ENCODE peak calls at places on chromosomes 4 and X, in six cellular contexts. H is MM.1S, C is HCT116, O is GM23248, R is PC-3, Z is SK-N-SH. M is an unnamed sample.

GRCh38 chrX:119880552-119881437 is 9.2 kb downstream of the NDUFA1 start:
- DNase-seq in C (peak), H (peak), O (peak), Z (peak), R (peak), M (peak)

GRCh38 chrX:54695816-54696487 is 102.1 kb downstream of the ITIH6 start:
- DNase-seq in C (no peak), H (peak), O (peak), Z (peak), R (peak), M (no peak)

GRCh38 chr4:81319657-81320056 is 104.6 kb upstream of the PRKG2 start:
- DNase-seq in H (no peak), Z (no peak), O (no peak), C (no peak), R (no peak), M (no peak)

GRCh38 chr4:2254665-2255500 is 7.0 kb downstream of the MXD4 start:
- DNase-seq in Z (peak), H (no peak), C (no peak), O (no peak), R (no peak), M (no peak)

GRCh38 chr4:14368391-14368790 is 633.9 kb upstream of the CPEB2 start:
- DNase-seq in H (no peak), C (no peak), O (no peak), R (no peak), Z (no peak), M (no peak)

GRCh38 chrX:2401590-2402360 is 99.0 kb downstream of the DHRSX start:
- DNase-seq in R (no peak), C (peak), Z (no peak), H (no peak), O (peak), M (peak)

GRCh38 chr4:138398297-138398696 is 156.1 kb upstream of the SLC7A11 start:
- DNase-seq in C (no peak), R (no peak), Z (no peak), O (no peak), H (no peak), M (peak)

GRCh38 chr4:8273450-8273849 is 3.9 kb downstream of the HTRA3 start:
- DNase-seq in H (no peak), C (no peak), R (no peak), O (no peak), Z (no peak), M (no peak)

GRCh38 chr4:84887824-84888223 is 78.7 kb downstream of the WDFY3 start:
- DNase-seq in C (no peak), R (peak), Z (no peak), H (no peak), O (peak), M (no peak)

GRCh38 chr4:104693601-104694201 is 199.0 kb upstream of the CXXC4 start:
- DNase-seq in H (peak), O (peak), Z (peak), R (peak), C (peak), M (no peak)

GRCh38 chr4:181854142-181854541 is 389.1 kb upstream of the TENM3 start:
- DNase-seq in C (no peak), H (no peak), Z (peak), R (no peak), O (peak), M (no peak)

GRCh38 chrX:33207056-33207455 is 4.3 kb downstream of the DMD start:
- DNase-seq in Z (no peak), C (no peak), R (no peak), O (no peak), H (no peak), M (no peak)

GRCh38 chr4:3877868-3878267 is 111.7 kb downstream of the ADRA2C start:
- DNase-seq in Z (no peak), C (no peak), O (no peak), H (no peak), R (no peak), M (no peak)

GRCh38 chrX:12877386-12877785 is 10.5 kb downstream of the TLR7 start:
- DNase-seq in R (no peak), Z (no peak), O (no peak), H (no peak), C (no peak), M (no peak)

GRCh38 chrX:13868481-13869040 is 51.7 kb upstream of the GPM6B start:
- DNase-seq in C (no peak), H (no peak), R (peak), Z (no peak), O (peak), M (no peak)

GRCh38 chr4:46933686-46934085 is 24.6 kb upstream of the COX7B2 start:
- DNase-seq in H (no peak), R (peak), C (no peak), O (no peak), Z (no peak), M (no peak)

GRCh38 chr4:169164669-169165415 is 105.9 kb downstream of the SH3RF1 start:
- DNase-seq in H (no peak), Z (no peak), O (peak), R (no peak), C (no peak), M (no peak)

GRCh38 chrX:7263961-7264360 is 116.0 kb upstream of the PUDP start:
- DNase-seq in Z (no peak), C (no peak), H (no peak), R (peak), O (peak), M (no peak)

GRCh38 chr4:189146994-189147929 is 793.4 kb upstream of the FRG1 start:
- DNase-seq in C (no peak), R (no peak), Z (no peak), O (no peak), H (no peak), M (no peak)

GRCh38 chr4:36283912-36284465 is 2.6 kb downstream of the DTHD1 start:
- DNase-seq in H (no peak), R (no peak), C (no peak), Z (no peak), O (no peak), M (no peak)

GRCh38 chrX:140495739-140496138 is 9.1 kb downstream of the SOX3 start:
- DNase-seq in Z (no peak), R (no peak), C (no peak), O (no peak), H (no peak), M (no peak)

GRCh38 chrX:9829308-9830267 is 43.4 kb downstream of the SHROOM2 start:
- DNase-seq in Z (no peak), R (peak), O (peak), C (peak), H (peak), M (no peak)

GRCh38 chr4:74904509-74904908 is 28.4 kb upstream of the PARM1 start:
- DNase-seq in R (no peak), C (no peak), H (no peak), Z (no peak), O (no peak), M (no peak)

DNA sequence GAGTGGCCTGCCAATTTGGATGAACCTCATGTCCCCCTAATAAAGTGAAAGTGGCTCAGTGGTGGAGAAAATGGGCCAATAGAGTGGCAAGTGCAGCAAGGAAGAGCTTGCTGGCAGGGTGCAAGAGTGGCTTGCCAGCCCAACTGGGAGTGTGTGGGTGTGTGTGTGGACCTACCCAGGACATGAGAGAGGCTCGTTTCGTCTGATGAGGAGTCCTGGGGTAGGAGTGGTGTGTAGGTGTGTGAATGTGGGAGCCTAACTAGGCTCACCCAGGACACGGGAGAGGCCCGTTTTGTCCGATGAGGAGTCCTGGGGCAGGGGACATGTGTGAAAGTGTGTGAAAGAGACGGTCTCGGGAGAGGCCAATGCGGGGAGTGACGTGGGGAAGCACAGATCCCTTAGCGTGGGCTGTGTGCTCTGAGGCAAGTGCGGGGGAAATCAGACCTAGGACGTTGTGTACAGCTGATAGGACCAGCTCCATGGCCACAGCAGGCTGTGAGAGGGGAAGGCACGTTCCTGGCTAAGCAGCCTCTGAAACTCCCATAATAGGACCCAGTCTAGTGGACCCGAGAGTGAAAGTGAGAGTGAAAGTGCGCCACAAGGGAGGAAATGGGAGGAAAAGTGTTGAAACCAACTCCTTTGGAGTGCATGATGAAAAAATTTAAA is 5.3 kb downstream of the GAGE10 start:
- DNase-seq in Z (no peak), H (no peak), R (no peak), C (no peak), O (peak), M (no peak)
- H3K4me2 ChIP-seq in Z (peak), H (peak), R (peak), C (no peak), O (peak), M (no peak)

GRCh38 chrX:370244-370962 is 16.3 kb downstream of the PPP2R3B start:
- DNase-seq in H (no peak), O (no peak), R (no peak), C (no peak), Z (no peak), M (no peak)

GRCh38 chrX:370963-371745 is 15.6 kb downstream of the PPP2R3B start:
- DNase-seq in H (no peak), C (no peak), O (no peak), R (no peak), Z (no peak), M (no peak)

GRCh38 chrX:367866-368265 is 18.8 kb downstream of the PPP2R3B start:
- DNase-seq in Z (no peak), O (no peak), H (no peak), R (no peak), C (no peak), M (peak)

GRCh38 chrX:368811-369562 is 17.7 kb downstream of the PPP2R3B start:
- DNase-seq in O (peak), C (no peak), R (no peak), Z (no peak), H (no peak), M (peak)

GRCh38 chrX:369563-370101 is 17.1 kb downstream of the PPP2R3B start:
- DNase-seq in O (no peak), C (no peak), Z (no peak), H (no peak), R (no peak), M (no peak)
- H3K9ac ChIP-seq in O (no peak), C (no peak), Z (no peak), H (no peak), R (no peak), M (no peak)

DNA sequence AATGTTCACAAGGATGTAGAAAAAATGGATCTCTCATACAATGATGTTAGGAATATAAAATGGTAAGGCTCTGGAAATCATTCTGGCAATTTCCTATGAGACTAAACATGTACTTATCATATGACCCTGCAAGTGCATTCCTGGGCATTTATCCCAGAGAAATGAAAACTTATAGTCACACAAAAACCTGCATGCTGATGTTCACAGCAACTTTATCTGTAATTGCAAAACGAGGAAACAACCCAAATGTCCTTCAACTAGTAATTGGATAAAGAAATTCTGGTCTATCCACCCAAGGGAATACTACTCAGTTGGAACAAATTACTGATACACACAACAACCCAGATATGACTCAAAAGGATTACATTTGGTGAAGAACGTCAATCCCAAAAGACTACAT is 14.5 kb downstream of the ZCCHC18 start:
- DNase-seq in C (no peak), R (no peak), O (no peak), Z (no peak), H (no peak), M (no peak)
- TF ChIP-seq EZH2phosphoT487 in C (no peak), R (no peak), O (no peak), Z (no peak), H (no peak), M (no peak)

GRCh38 chr4:182905038-182905437 is 12.1 kb downstream of the DCTD start:
- DNase-seq in R (no peak), H (no peak), Z (peak), C (no peak), O (no peak), M (no peak)
- H3K4me2 ChIP-seq in R (no peak), H (no peak), Z (no peak), C (no peak), O (no peak), M (no peak)

GRCh38 chr4:54806351-54806750 is 148.6 kb downstream of the KIT start:
- DNase-seq in C (no peak), O (no peak), H (no peak), Z (no peak), R (no peak), M (no peak)
- H3K9ac ChIP-seq in C (no peak), O (no peak), H (no peak), Z (no peak), R (no peak), M (no peak)

GRCh38 chr4:88660446-88661294 is 37.0 kb downstream of the NAP1L5 start:
- DNase-seq in C (no peak), Z (no peak), H (no peak), O (peak), R (peak), M (no peak)
- TF ChIP-seq EZH2phosphoT487 in C (no peak), Z (no peak), H (no peak), O (no peak), R (no peak), M (no peak)

GRCh38 chrX:40205471-40205870 is 107.7 kb upstream of the BCOR start:
- DNase-seq in Z (no peak), R (no peak), O (no peak), H (no peak), C (no peak), M (peak)

GRCh38 chrX:40209951-40210617 is 112.3 kb upstream of the BCOR start:
- DNase-seq in O (peak), C (no peak), Z (no peak), H (no peak), R (peak), M (no peak)

GRCh38 chrX:40213092-40213491 is 115.3 kb upstream of the BCOR start:
- DNase-seq in O (no peak), Z (no peak), C (no peak), H (no peak), R (no peak), M (no peak)

GRCh38 chrX:40202456-40202855 is 104.7 kb upstream of the BCOR start:
- DNase-seq in R (no peak), H (peak), Z (no peak), C (no peak), O (no peak), M (no peak)

DNA sequence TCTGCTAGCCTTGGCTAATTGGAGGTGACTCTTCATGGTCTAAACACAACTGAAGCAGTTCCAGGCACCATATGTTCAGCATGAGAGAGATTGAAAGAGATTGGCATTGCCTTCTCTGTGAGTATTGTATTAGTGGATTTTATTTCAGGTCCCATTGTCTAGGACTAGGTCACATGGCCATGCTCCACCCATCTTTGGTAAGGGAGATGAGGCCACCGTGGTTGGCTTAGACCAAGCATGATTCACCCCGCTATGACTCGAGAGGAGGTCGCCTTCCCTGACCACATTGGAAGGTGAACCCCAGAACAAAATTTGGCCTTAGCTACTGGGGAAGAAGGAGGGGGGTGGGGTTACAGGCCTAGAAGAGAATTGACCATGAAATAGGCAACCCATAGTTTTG is 109.9 kb upstream of the BCOR start:
- DNase-seq in H (no peak), R (peak), O (peak), C (no peak), Z (no peak), M (no peak)
- H3K4me2 ChIP-seq in H (no peak), R (no peak), O (no peak), C (no peak), Z (no peak), M (no peak)

GRCh38 chr4:89307185-89307445 is 485 bp downstream of the GPRIN3 start:
- DNase-seq in Z (no peak), C (no peak), H (no peak), R (no peak), O (no peak), M (no peak)

GRCh38 chr4:89305028-89305427 is 2.6 kb downstream of the GPRIN3 start:
- DNase-seq in C (no peak), R (no peak), O (no peak), H (peak), Z (no peak), M (no peak)

GRCh38 chr4:89306486-89307184 is 965 bp downstream of the GPRIN3 start:
- DNase-seq in R (no peak), H (peak), O (no peak), C (no peak), Z (no peak), M (no peak)

GRCh38 chr4:89307446-89308160 is at the start of gene GPRIN3:
- DNase-seq in O (peak), C (no peak), H (peak), Z (peak), R (no peak), M (peak)

GRCh38 chr4:89305712-89306437 is 1.7 kb downstream of the GPRIN3 start:
- DNase-seq in O (peak), C (no peak), H (peak), R (no peak), Z (no peak), M (no peak)
- H3K9ac ChIP-seq in O (no peak), C (no peak), H (peak), R (no peak), Z (no peak), M (no peak)

M was measured in neural progenitor cell.